ENCODE peak calls at places on chromosomes 2 and 18, in eight cellular contexts. One of them, this sample, is unnamed.

GRCh38 chr18:8097942-8098341 is 511.3 kb upstream of the RAB12 start:
- DNase-seq in T-helper 2 cell: no peak
- DNase-seq in RCC 7860: no peak
- DNase-seq in Calu3: no peak
- DNase-seq in fibroblast of the aortic adventitia: no peak
- DNase-seq in midbrain: no peak
- DNase-seq in transverse colon: no peak
- DNase-seq in effector memory CD4-positive, alpha-beta T cell: no peak
- DNase-seq in this sample: no peak

GRCh38 chr2:178553047-178553446 is 72.8 kb downstream of the PLEKHA3 start:
- DNase-seq in midbrain: no peak
- DNase-seq in transverse colon: no peak
- DNase-seq in T-helper 2 cell: no peak
- DNase-seq in RCC 7860: peak
- DNase-seq in fibroblast of the aortic adventitia: peak
- DNase-seq in effector memory CD4-positive, alpha-beta T cell: no peak
- DNase-seq in Calu3: no peak
- DNase-seq in this sample: no peak

GRCh38 chr2:179745615-179746263 is 115.7 kb downstream of the ZNF385B start:
- DNase-seq in fibroblast of the aortic adventitia: peak
- DNase-seq in transverse colon: no peak
- DNase-seq in effector memory CD4-positive, alpha-beta T cell: no peak
- DNase-seq in T-helper 2 cell: no peak
- DNase-seq in midbrain: peak
- DNase-seq in RCC 7860: no peak
- DNase-seq in Calu3: no peak
- DNase-seq in this sample: no peak

GRCh38 chr2:213763358-213763757 is 479.1 kb downstream of the SPAG16 start:
- DNase-seq in Calu3: no peak
- DNase-seq in fibroblast of the aortic adventitia: no peak
- DNase-seq in T-helper 2 cell: no peak
- DNase-seq in RCC 7860: no peak
- DNase-seq in transverse colon: no peak
- DNase-seq in effector memory CD4-positive, alpha-beta T cell: no peak
- DNase-seq in midbrain: no peak
- DNase-seq in this sample: no peak

GRCh38 chr2:24586955-24587354 is 95.9 kb downstream of the NCOA1 start:
- DNase-seq in fibroblast of the aortic adventitia: peak
- DNase-seq in midbrain: no peak
- DNase-seq in effector memory CD4-positive, alpha-beta T cell: no peak
- DNase-seq in Calu3: no peak
- DNase-seq in transverse colon: no peak
- DNase-seq in RCC 7860: no peak
- DNase-seq in T-helper 2 cell: no peak
- DNase-seq in this sample: no peak

GRCh38 chr2:98734157-98734556 is 3.2 kb upstream of the MGAT4A start:
- DNase-seq in transverse colon: no peak
- DNase-seq in Calu3: no peak
- DNase-seq in fibroblast of the aortic adventitia: no peak
- DNase-seq in effector memory CD4-positive, alpha-beta T cell: no peak
- DNase-seq in RCC 7860: no peak
- DNase-seq in T-helper 2 cell: no peak
- DNase-seq in midbrain: no peak
- DNase-seq in this sample: no peak

GRCh38 chr2:20491739-20492531 is 45.1 kb downstream of the RHOB start:
- DNase-seq in T-helper 2 cell: no peak
- DNase-seq in fibroblast of the aortic adventitia: no peak
- DNase-seq in RCC 7860: peak
- DNase-seq in midbrain: peak
- DNase-seq in effector memory CD4-positive, alpha-beta T cell: no peak
- DNase-seq in Calu3: no peak
- DNase-seq in transverse colon: no peak
- DNase-seq in this sample: no peak

GRCh38 chr18:50836521-50836957 is 16.7 kb upstream of the MRO start:
- DNase-seq in Calu3: peak
- DNase-seq in RCC 7860: peak
- DNase-seq in T-helper 2 cell: no peak
- DNase-seq in effector memory CD4-positive, alpha-beta T cell: no peak
- DNase-seq in midbrain: no peak
- DNase-seq in transverse colon: no peak
- DNase-seq in fibroblast of the aortic adventitia: peak
- DNase-seq in this sample: peak

GRCh38 chr2:41400057-41400665 is 647.7 kb upstream of the PKDCC start:
- DNase-seq in Calu3: peak
- DNase-seq in T-helper 2 cell: no peak
- DNase-seq in transverse colon: no peak
- DNase-seq in effector memory CD4-positive, alpha-beta T cell: no peak
- DNase-seq in midbrain: no peak
- DNase-seq in fibroblast of the aortic adventitia: no peak
- DNase-seq in RCC 7860: no peak
- DNase-seq in this sample: peak

GRCh38 chr2:176814740-176815367 is 397.7 kb upstream of the HNRNPA3 start:
- DNase-seq in transverse colon: no peak
- DNase-seq in RCC 7860: peak
- DNase-seq in T-helper 2 cell: no peak
- DNase-seq in Calu3: no peak
- DNase-seq in effector memory CD4-positive, alpha-beta T cell: no peak
- DNase-seq in midbrain: no peak
- DNase-seq in fibroblast of the aortic adventitia: peak
- DNase-seq in this sample: peak

GRCh38 chr18:37565138-37565984 is at the start of gene CELF4:
- DNase-seq in T-helper 2 cell: no peak
- DNase-seq in transverse colon: no peak
- DNase-seq in Calu3: no peak
- DNase-seq in RCC 7860: no peak
- DNase-seq in fibroblast of the aortic adventitia: no peak
- DNase-seq in midbrain: peak
- DNase-seq in effector memory CD4-positive, alpha-beta T cell: no peak
- DNase-seq in this sample: no peak

GRCh38 chr2:62938126-62938525 is 112.5 kb upstream of the OTX1 start:
- DNase-seq in Calu3: no peak
- DNase-seq in T-helper 2 cell: no peak
- DNase-seq in transverse colon: no peak
- DNase-seq in effector memory CD4-positive, alpha-beta T cell: no peak
- DNase-seq in midbrain: no peak
- DNase-seq in fibroblast of the aortic adventitia: no peak
- DNase-seq in RCC 7860: no peak
- DNase-seq in this sample: no peak

GRCh38 chr18:51848702-51849101 is 491.3 kb upstream of the DCC start:
- DNase-seq in T-helper 2 cell: no peak
- DNase-seq in RCC 7860: no peak
- DNase-seq in Calu3: no peak
- DNase-seq in transverse colon: no peak
- DNase-seq in midbrain: no peak
- DNase-seq in effector memory CD4-positive, alpha-beta T cell: no peak
- DNase-seq in fibroblast of the aortic adventitia: no peak
- DNase-seq in this sample: no peak

GRCh38 chr2:104851236-104852160 is 2.4 kb upstream of the POU3F3 start:
- DNase-seq in midbrain: no peak
- DNase-seq in fibroblast of the aortic adventitia: no peak
- DNase-seq in Calu3: no peak
- DNase-seq in transverse colon: no peak
- DNase-seq in T-helper 2 cell: no peak
- DNase-seq in RCC 7860: no peak
- DNase-seq in effector memory CD4-positive, alpha-beta T cell: no peak
- DNase-seq in this sample: no peak

GRCh38 chr2:20172273-20173052 is 52.5 kb downstream of the SDC1 start:
- DNase-seq in T-helper 2 cell: no peak
- DNase-seq in Calu3: no peak
- DNase-seq in fibroblast of the aortic adventitia: no peak
- DNase-seq in transverse colon: no peak
- DNase-seq in RCC 7860: no peak
- DNase-seq in effector memory CD4-positive, alpha-beta T cell: no peak
- DNase-seq in midbrain: no peak
- DNase-seq in this sample: peak

GRCh38 chr2:176781570-176782217 is 430.9 kb upstream of the HNRNPA3 start:
- DNase-seq in RCC 7860: peak
- DNase-seq in fibroblast of the aortic adventitia: no peak
- DNase-seq in midbrain: no peak
- DNase-seq in Calu3: no peak
- DNase-seq in effector memory CD4-positive, alpha-beta T cell: no peak
- DNase-seq in T-helper 2 cell: no peak
- DNase-seq in transverse colon: no peak
- DNase-seq in this sample: no peak

GRCh38 chr2:68714866-68715265 is 19.7 kb upstream of the ARHGAP25 start:
- DNase-seq in T-helper 2 cell: no peak
- DNase-seq in effector memory CD4-positive, alpha-beta T cell: no peak
- DNase-seq in Calu3: no peak
- DNase-seq in midbrain: peak
- DNase-seq in transverse colon: peak
- DNase-seq in fibroblast of the aortic adventitia: no peak
- DNase-seq in RCC 7860: no peak
- DNase-seq in this sample: no peak

GRCh38 chr18:21386523-21387240 is 144.7 kb downstream of the GREB1L start:
- DNase-seq in midbrain: no peak
- DNase-seq in effector memory CD4-positive, alpha-beta T cell: no peak
- DNase-seq in fibroblast of the aortic adventitia: no peak
- DNase-seq in T-helper 2 cell: no peak
- DNase-seq in Calu3: no peak
- DNase-seq in transverse colon: no peak
- DNase-seq in RCC 7860: no peak
- DNase-seq in this sample: peak

GRCh38 chr2:30464544-30465170 is 17.6 kb downstream of the LCLAT1 start:
- DNase-seq in effector memory CD4-positive, alpha-beta T cell: no peak
- DNase-seq in T-helper 2 cell: no peak
- DNase-seq in midbrain: no peak
- DNase-seq in fibroblast of the aortic adventitia: no peak
- DNase-seq in RCC 7860: no peak
- DNase-seq in Calu3: no peak
- DNase-seq in transverse colon: no peak
- DNase-seq in this sample: no peak

GRCh38 chr2:168118733-168119518 is 128.5 kb downstream of the STK39 start:
- DNase-seq in Calu3: peak
- DNase-seq in fibroblast of the aortic adventitia: peak
- DNase-seq in midbrain: peak
- DNase-seq in transverse colon: no peak
- DNase-seq in RCC 7860: peak
- DNase-seq in T-helper 2 cell: no peak
- DNase-seq in effector memory CD4-positive, alpha-beta T cell: no peak
- DNase-seq in this sample: peak

GRCh38 chr2:34787341-34787740 is 1188.2 kb upstream of the FAM98A start:
- DNase-seq in RCC 7860: no peak
- DNase-seq in effector memory CD4-positive, alpha-beta T cell: no peak
- DNase-seq in T-helper 2 cell: no peak
- DNase-seq in fibroblast of the aortic adventitia: no peak
- DNase-seq in midbrain: no peak
- DNase-seq in transverse colon: no peak
- DNase-seq in Calu3: no peak
- DNase-seq in this sample: no peak

GRCh38 chr2:180203972-180204371 is 196.9 kb upstream of the CWC22 start:
- DNase-seq in T-helper 2 cell: no peak
- DNase-seq in Calu3: no peak
- DNase-seq in RCC 7860: no peak
- DNase-seq in effector memory CD4-positive, alpha-beta T cell: no peak
- DNase-seq in midbrain: no peak
- DNase-seq in fibroblast of the aortic adventitia: peak
- DNase-seq in transverse colon: no peak
- DNase-seq in this sample: no peak

GRCh38 chr2:154143105-154143504 is 271.4 kb downstream of the GALNT13 start:
- DNase-seq in transverse colon: no peak
- DNase-seq in T-helper 2 cell: no peak
- DNase-seq in Calu3: no peak
- DNase-seq in effector memory CD4-positive, alpha-beta T cell: no peak
- DNase-seq in fibroblast of the aortic adventitia: no peak
- DNase-seq in RCC 7860: no peak
- DNase-seq in midbrain: no peak
- DNase-seq in this sample: no peak

GRCh38 chr2:176613358-176614032 is 344.3 kb downstream of the MTX2 start:
- DNase-seq in transverse colon: no peak
- DNase-seq in fibroblast of the aortic adventitia: peak
- DNase-seq in RCC 7860: no peak
- DNase-seq in effector memory CD4-positive, alpha-beta T cell: no peak
- DNase-seq in Calu3: no peak
- DNase-seq in T-helper 2 cell: no peak
- DNase-seq in midbrain: no peak
- DNase-seq in this sample: no peak

GRCh38 chr2:43123486-43123885 is 102.9 kb downstream of the ZFP36L2 start:
- DNase-seq in Calu3: no peak
- DNase-seq in RCC 7860: no peak
- DNase-seq in fibroblast of the aortic adventitia: no peak
- DNase-seq in transverse colon: no peak
- DNase-seq in T-helper 2 cell: no peak
- DNase-seq in midbrain: no peak
- DNase-seq in effector memory CD4-positive, alpha-beta T cell: no peak
- DNase-seq in this sample: no peak

GRCh38 chr18:59921384-59921891 is 21.6 kb downstream of the PMAIP1 start:
- DNase-seq in midbrain: no peak
- DNase-seq in fibroblast of the aortic adventitia: no peak
- DNase-seq in transverse colon: no peak
- DNase-seq in T-helper 2 cell: no peak
- DNase-seq in Calu3: no peak
- DNase-seq in RCC 7860: peak
- DNase-seq in effector memory CD4-positive, alpha-beta T cell: peak
- DNase-seq in this sample: no peak

GRCh38 chr2:88607416-88607815 is 19.8 kb downstream of the EIF2AK3 start:
- DNase-seq in T-helper 2 cell: no peak
- DNase-seq in RCC 7860: no peak
- DNase-seq in fibroblast of the aortic adventitia: no peak
- DNase-seq in midbrain: no peak
- DNase-seq in effector memory CD4-positive, alpha-beta T cell: no peak
- DNase-seq in transverse colon: no peak
- DNase-seq in Calu3: no peak
- DNase-seq in this sample: no peak

GRCh38 chr2:234979204-234980167 is 27.7 kb downstream of the SH3BP4 start:
- DNase-seq in Calu3: no peak
- DNase-seq in midbrain: no peak
- DNase-seq in RCC 7860: no peak
- DNase-seq in fibroblast of the aortic adventitia: peak
- DNase-seq in T-helper 2 cell: no peak
- DNase-seq in effector memory CD4-positive, alpha-beta T cell: no peak
- DNase-seq in transverse colon: no peak
- DNase-seq in this sample: no peak

GRCh38 chr2:2328847-2329246 is 2.2 kb downstream of the MYT1L start:
- DNase-seq in effector memory CD4-positive, alpha-beta T cell: no peak
- DNase-seq in transverse colon: no peak
- DNase-seq in fibroblast of the aortic adventitia: no peak
- DNase-seq in midbrain: no peak
- DNase-seq in Calu3: no peak
- DNase-seq in RCC 7860: no peak
- DNase-seq in T-helper 2 cell: no peak
- DNase-seq in this sample: peak

GRCh38 chr2:170822292-170822884 is 5.7 kb downstream of the GAD1 start:
- DNase-seq in midbrain: no peak
- DNase-seq in Calu3: no peak
- DNase-seq in fibroblast of the aortic adventitia: no peak
- DNase-seq in T-helper 2 cell: no peak
- DNase-seq in transverse colon: no peak
- DNase-seq in effector memory CD4-positive, alpha-beta T cell: no peak
- DNase-seq in RCC 7860: no peak
- DNase-seq in this sample: peak

GRCh38 chr2:157946919-157947557 is 70.9 kb upstream of the ACVR1 start:
- DNase-seq in T-helper 2 cell: no peak
- DNase-seq in fibroblast of the aortic adventitia: no peak
- DNase-seq in effector memory CD4-positive, alpha-beta T cell: no peak
- DNase-seq in RCC 7860: no peak
- DNase-seq in midbrain: no peak
- DNase-seq in transverse colon: no peak
- DNase-seq in Calu3: no peak
- DNase-seq in this sample: no peak

GRCh38 chr2:214731008-214731407 is 78.5 kb downstream of the BARD1 start:
- DNase-seq in fibroblast of the aortic adventitia: no peak
- DNase-seq in T-helper 2 cell: no peak
- DNase-seq in effector memory CD4-positive, alpha-beta T cell: no peak
- DNase-seq in midbrain: no peak
- DNase-seq in Calu3: no peak
- DNase-seq in transverse colon: no peak
- DNase-seq in RCC 7860: no peak
- DNase-seq in this sample: peak

GRCh38 chr2:130896813-130897212 is 60.1 kb downstream of the ARHGEF4 start:
- DNase-seq in T-helper 2 cell: no peak
- DNase-seq in fibroblast of the aortic adventitia: no peak
- DNase-seq in Calu3: no peak
- DNase-seq in effector memory CD4-positive, alpha-beta T cell: no peak
- DNase-seq in transverse colon: no peak
- DNase-seq in RCC 7860: no peak
- DNase-seq in midbrain: no peak
- DNase-seq in this sample: no peak